ENCODE peak calls at places on chromosomes 2 and 18, in four cellular contexts. P is progenitor cell of endocrine pancreas, U is endothelial cell of umbilical vein, K is heart left ventricle. G is an unnamed sample.
A peak's percentile ranks its signal among the peaks of the same experiment; 100 is the strongest.

GRCh38 chr18:78525364-78526111 is 454.1 kb upstream of the SALL3 start:
- DNase-seq in P (no peak), U (no peak), K (no peak), G (no peak)

GRCh38 chr2:152098798-152099654 is at the start of gene CACNB4:
- DNase-seq in K (no peak), U (peak; percentile 16), P (no peak), G (no peak)

GRCh38 chr18:9434240-9434701 is 41.0 kb upstream of the RALBP1 start:
- DNase-seq in P (no peak), K (no peak), U (no peak), G (no peak)

GRCh38 chr2:66526171-66526570 is 91.2 kb downstream of the MEIS1 start:
- DNase-seq in U (no peak), K (peak; percentile 70), P (no peak), G (no peak)

GRCh38 chr2:40240067-40240466 is 211.8 kb downstream of the SLC8A1 start:
- DNase-seq in U (peak; percentile 85), P (no peak), K (peak; percentile 88), G (no peak)

GRCh38 chr2:10184421-10184820 is 61.9 kb downstream of the RRM2 start:
- DNase-seq in P (no peak), K (no peak), U (no peak), G (no peak)

GRCh38 chr2:2293527-2294089 is 37.5 kb downstream of the MYT1L start:
- DNase-seq in K (no peak), U (no peak), P (no peak), G (no peak)

GRCh38 chr2:175036582-175037018 is 31.4 kb upstream of the CHN1 start:
- DNase-seq in P (no peak), K (no peak), U (peak; percentile 42), G (peak; percentile 79)

GRCh38 chr2:101463458-101463857 is 11.5 kb downstream of the RFX8 start:
- DNase-seq in K (no peak), U (no peak), P (no peak), G (no peak)

GRCh38 chr2:234496835-234497591 is at the start of gene ARL4C:
- DNase-seq in U (peak; percentile 74), P (peak; percentile 67), K (peak; percentile 78), G (no peak)

GRCh38 chr2:39706350-39706749 is 40.6 kb downstream of the TMEM178A start:
- DNase-seq in P (no peak), K (no peak), U (no peak), G (no peak)

GRCh38 chr2:38315707-38316333 is 61.3 kb downstream of the ATL2 start:
- DNase-seq in K (no peak), U (peak; percentile 67), P (no peak), G (peak; percentile 54)

GRCh38 chr2:81706856-81707255 is 1402.3 kb upstream of the LRRTM1 start:
- DNase-seq in U (no peak), P (no peak), K (no peak), G (no peak)

GRCh38 chr18:58862851-58863538 is 1.7 kb upstream of the ZNF532 start:
- DNase-seq in U (peak; percentile 55), K (peak; percentile 39), P (no peak), G (peak; percentile 11)

GRCh38 chr2:26696352-26696816 is 3.9 kb downstream of the KCNK3 start:
- DNase-seq in U (peak; percentile 71), P (no peak), K (no peak), G (no peak)

GRCh38 chr2:122191331-122191730 is 435.9 kb downstream of the TSN start:
- DNase-seq in P (peak; percentile 19), K (no peak), U (no peak), G (no peak)

GRCh38 chr2:152336103-152336853 is 1.3 kb downstream of the FMNL2 start:
- DNase-seq in U (peak; percentile 54), K (peak; percentile 53), P (peak; percentile 19), G (peak; percentile 60)

GRCh38 chr2:88307817-88308216 is 137.7 kb downstream of the THNSL2 start:
- DNase-seq in P (no peak), U (no peak), K (no peak), G (peak; percentile 60)

GRCh38 chr2:144937899-144938298 is 418.0 kb upstream of the ZEB2 start:
- DNase-seq in P (no peak), U (no peak), K (peak; percentile 29), G (no peak)

GRCh38 chr2:69366-70344 is 23.4 kb upstream of the FAM110C start:
- DNase-seq in K (no peak), P (no peak), U (no peak), G (no peak)

GRCh38 chr2:129142465-129142864 is 823.8 kb upstream of the HS6ST1 start:
- DNase-seq in U (no peak), K (no peak), P (no peak), G (no peak)

GRCh38 chr2:127055786-127056076 is 51.2 kb downstream of the BIN1 start:
- DNase-seq in P (no peak), K (no peak), U (no peak), G (no peak)